ENCODE peak calls at places on chromosomes 12 and 14, in four cellular contexts. G, H, Y and O are unnamed samples.

GRCh38 chr14:105582639-105583038 is 56.3 kb downstream of the TMEM121 start:
- DNase-seq in G (peak; percentile 9), H (no peak), Y (no peak), O (no peak)

GRCh38 chr14:103123128-103123633 is at the start of gene TNFAIP2:
- DNase-seq in G (no peak), H (peak; percentile 77), Y (no peak), O (no peak)

GRCh38 chr14:105026033-105026785 is 5.3 kb upstream of the CDCA4 start:
- DNase-seq in G (no peak), H (no peak), Y (peak; percentile 81), O (no peak)

GRCh38 chr14:54935958-54936357 is 33.3 kb upstream of the GCH1 start:
- DNase-seq in G (peak; percentile 5), H (no peak), Y (no peak), O (no peak)

GRCh38 chr14:68864301-68864810 is 71.5 kb upstream of the ZFP36L1 start:
- DNase-seq in G (no peak), H (no peak), Y (no peak), O (no peak)

GRCh38 chr14:64841121-64841611 is 38.5 kb downstream of the SPTB start:
- DNase-seq in G (peak; percentile 51), H (peak; percentile 62), Y (no peak), O (peak; percentile 29)

GRCh38 chr14:96122496-96122895 is 82.1 kb upstream of the BDKRB2 start:
- DNase-seq in G (no peak), H (no peak), Y (no peak), O (no peak)

GRCh38 chr12:80977356-80977755 is 39.6 kb upstream of the LIN7A start:
- DNase-seq in G (no peak), H (no peak), Y (no peak), O (no peak)

GRCh38 chr12:89700191-89700810 is 8.3 kb downstream of the ATP2B1 start:
- DNase-seq in G (no peak), H (no peak), Y (no peak), O (no peak)

GRCh38 chr12:3832738-3833137 is 40.5 kb downstream of the PARP11 start:
- DNase-seq in G (peak; percentile 61), H (no peak), Y (no peak), O (no peak)

GRCh38 chr12:46005151-46005797 is 14.9 kb upstream of the SCAF11 start:
- DNase-seq in G (no peak), H (no peak), Y (no peak), O (no peak)

GRCh38 chr14:54673193-54674121 is 106.5 kb downstream of the SAMD4A start:
- DNase-seq in G (no peak), H (no peak), Y (no peak), O (peak; percentile 18)

GRCh38 chr12:64701283-64701682 is 57.9 kb downstream of the GNS start:
- DNase-seq in G (no peak), H (no peak), Y (no peak), O (no peak)

GRCh38 chr12:71838231-71838630 is 1.3 kb upstream of the TBC1D15 start:
- DNase-seq in G (no peak), H (no peak), Y (no peak), O (no peak)

GRCh38 chr14:92687681-92688433 is 60.6 kb downstream of the LGMN start:
- DNase-seq in G (no peak), H (no peak), Y (no peak), O (no peak)

GRCh38 chr12:123153906-123154305 is 3.0 kb upstream of the PITPNM2 start:
- DNase-seq in G (no peak), H (no peak), Y (no peak), O (no peak)

GRCh38 chr14:69044965-69045555 is 66.0 kb upstream of the ACTN1 start:
- DNase-seq in G (no peak), H (no peak), Y (no peak), O (no peak)

GRCh38 chr14:37170237-37170636 is 2.2 kb downstream of the SLC25A21 start:
- DNase-seq in G (no peak), H (peak; percentile 17), Y (no peak), O (no peak)

GRCh38 chr14:75292886-75293285 is 14.3 kb downstream of the FOS start:
- DNase-seq in G (no peak), H (no peak), Y (no peak), O (no peak)

DNA sequence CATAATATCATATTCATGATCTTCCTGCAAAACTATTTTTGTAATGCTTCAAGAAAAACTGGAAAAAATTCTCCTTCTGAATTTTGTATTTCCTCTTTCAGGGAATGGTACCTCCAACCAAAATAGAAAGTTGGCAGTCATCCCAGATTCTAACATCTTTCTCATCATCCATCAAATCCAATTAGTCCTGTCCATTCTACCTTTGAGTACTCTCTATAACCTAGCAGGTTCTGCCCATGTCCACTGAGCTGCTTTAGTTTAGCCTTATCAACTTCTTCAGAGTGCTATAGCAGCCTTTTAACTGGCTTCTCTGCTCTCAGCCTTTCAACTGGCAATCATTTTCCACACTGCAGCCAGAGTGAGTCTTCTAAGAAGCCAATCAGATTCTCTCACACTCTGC is 236.2 kb downstream of the AKAP6 start:
- DNase-seq in G (no peak), H (no peak), Y (no peak), O (no peak)
- TF ChIP-seq FOXK2 in G (no peak), H (no peak), Y (no peak), O (no peak)

GRCh38 chr12:68733661-68734071 is 12.3 kb upstream of the SLC35E3 start:
- DNase-seq in G (no peak), H (no peak), Y (no peak), O (no peak)

GRCh38 chr12:68727776-68728175 is 18.2 kb upstream of the SLC35E3 start:
- DNase-seq in G (no peak), H (no peak), Y (no peak), O (no peak)
- TF ChIP-seq SP1 in G (no peak), H (no peak), Y (no peak), O (no peak)

DNA sequence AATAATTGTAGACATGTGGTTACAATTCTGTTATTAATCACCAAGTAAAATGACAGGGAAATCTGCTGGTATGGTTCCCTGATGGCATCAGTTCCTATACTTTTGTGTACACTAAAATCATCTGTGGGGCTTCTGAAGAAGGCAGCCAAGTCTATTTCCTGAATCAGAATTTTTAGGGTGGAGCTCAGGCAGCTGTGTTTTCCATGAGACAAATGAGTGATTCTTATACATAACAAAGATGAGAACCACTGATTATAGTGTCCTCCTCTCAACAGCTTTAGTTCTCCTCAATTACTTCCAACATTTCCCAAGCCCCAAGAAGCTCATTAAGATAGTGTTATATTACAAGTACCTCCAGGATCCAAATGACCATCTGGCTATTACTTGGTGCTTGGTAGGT is 64.5 kb upstream of the USP44 start:
- DNase-seq in G (no peak), H (no peak), Y (no peak), O (no peak)
- TF ChIP-seq FOXK2 in G (no peak), H (no peak), Y (no peak), O (no peak)

GRCh38 chr12:30447061-30447750 is 248.5 kb downstream of the IPO8 start:
- DNase-seq in G (no peak), H (no peak), Y (no peak), O (no peak)
- TF ChIP-seq SP1 in G (no peak), H (no peak), Y (no peak), O (no peak)